ENCODE peak calls at places on chromosomes 16 and 17, in five cellular contexts. O, D, C, U and P are unnamed samples.
A peak's percentile ranks its signal among the peaks of the same experiment; 100 is the strongest.

GRCh38 chr17:7018331-7018964 is 4.4 kb upstream of the BCL6B start:
- DNase-seq in U (no peak), O (no peak), C (no peak), D (peak; percentile 60), P (no peak)

GRCh38 chr17:40209404-40210093 is 9.6 kb upstream of the WIPF2 start:
- DNase-seq in C (no peak), O (peak; percentile 87), U (no peak), D (peak; percentile 92), P (peak; percentile 22)

GRCh38 chr16:72791786-72792185 is 256.1 kb downstream of the ZFHX3 start:
- DNase-seq in O (no peak), C (no peak), U (no peak), D (no peak), P (no peak)

GRCh38 chr16:3961449-3961849 is 80.9 kb upstream of the CREBBP start:
- DNase-seq in D (peak; percentile 58), U (no peak), O (no peak), C (no peak), P (no peak)

GRCh38 chr17:19996502-19996901 is 12.7 kb upstream of the SPECC1 start:
- DNase-seq in D (no peak), C (no peak), U (peak; percentile 13), O (no peak), P (no peak)

GRCh38 chr16:2798723-2799204 is 494 bp downstream of the PRSS41 start:
- DNase-seq in U (no peak), D (no peak), O (no peak), C (no peak), P (no peak)

GRCh38 chr17:16999931-17000625 is 28.2 kb upstream of the TNFRSF13B start:
- DNase-seq in C (no peak), O (no peak), D (no peak), U (no peak), P (no peak)

GRCh38 chr17:2875608-2876007 is 79.4 kb downstream of the RAP1GAP2 start:
- DNase-seq in U (no peak), D (no peak), C (no peak), O (no peak), P (no peak)

GRCh38 chr16:54545890-54546476 is 259.4 kb upstream of the IRX3 start:
- DNase-seq in O (no peak), U (no peak), C (no peak), D (no peak), P (no peak)

GRCh38 chr17:7686221-7687071 is 844 bp downstream of the TP53 start:
- DNase-seq in O (no peak), U (peak; percentile 88), D (peak; percentile 78), C (peak; percentile 91), P (peak; percentile 49)

GRCh38 chr16:69465881-69466280 is 41.5 kb downstream of the CYB5B start:
- DNase-seq in C (no peak), D (no peak), O (no peak), U (no peak), P (no peak)

GRCh38 chr17:46199379-46199778 is 6.2 kb upstream of the KANSL1 start:
- DNase-seq in O (no peak), U (no peak), C (no peak), D (peak; percentile 51), P (no peak)

GRCh38 chr17:46198233-46198632 is 5.0 kb upstream of the KANSL1 start:
- DNase-seq in C (no peak), D (no peak), U (peak; percentile 17), O (no peak), P (no peak)

GRCh38 chr17:46202482-46202881 is 9.3 kb upstream of the KANSL1 start:
- DNase-seq in U (no peak), C (no peak), O (no peak), D (no peak), P (no peak)

GRCh38 chr17:46200200-46200599 is 7.0 kb upstream of the KANSL1 start:
- DNase-seq in C (no peak), U (no peak), O (no peak), D (no peak), P (no peak)

DNA sequence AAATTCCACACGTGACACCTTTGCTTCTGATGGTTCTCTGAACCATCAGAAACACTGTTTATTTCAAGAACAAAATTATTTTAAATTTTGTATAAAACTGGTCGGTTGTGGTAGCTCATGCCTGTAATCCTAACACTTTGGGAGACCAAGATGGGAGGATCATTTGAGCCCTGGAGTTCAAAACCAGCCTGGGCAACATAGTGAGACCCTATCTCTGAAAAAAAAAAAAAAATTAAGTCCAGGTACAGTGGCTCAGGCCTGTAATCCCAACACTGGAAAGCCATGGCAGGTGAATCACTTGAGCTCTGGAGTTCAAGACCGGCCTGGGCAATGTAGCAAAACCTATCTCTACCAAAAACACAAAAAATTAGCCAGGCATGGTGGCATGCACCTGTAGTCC is 8.3 kb upstream of the KANSL1 start:
- DNase-seq in C (no peak), D (no peak), O (no peak), U (no peak), P (no peak)
- TF ChIP-seq CTCF in C (no peak), D (no peak), O (no peak), U (no peak), P (no peak)

GRCh38 chr17:57086069-57086930 is 1.3 kb downstream of the AKAP1 start:
- DNase-seq in C (no peak), D (no peak), U (peak; percentile 46), O (no peak), P (no peak)

GRCh38 chr17:57088298-57088697 is 3.3 kb downstream of the AKAP1 start:
- DNase-seq in C (no peak), O (no peak), U (no peak), D (no peak), P (no peak)

GRCh38 chr17:57084802-57085447 is at the start of gene AKAP1:
- DNase-seq in U (peak; percentile 94), O (peak; percentile 61), C (peak; percentile 93), D (peak; percentile 91), P (peak; percentile 86)

GRCh38 chr17:57084361-57084801 is 665 bp upstream of the AKAP1 start:
- DNase-seq in D (peak; percentile 23), O (no peak), C (no peak), U (no peak), P (no peak)

DNA sequence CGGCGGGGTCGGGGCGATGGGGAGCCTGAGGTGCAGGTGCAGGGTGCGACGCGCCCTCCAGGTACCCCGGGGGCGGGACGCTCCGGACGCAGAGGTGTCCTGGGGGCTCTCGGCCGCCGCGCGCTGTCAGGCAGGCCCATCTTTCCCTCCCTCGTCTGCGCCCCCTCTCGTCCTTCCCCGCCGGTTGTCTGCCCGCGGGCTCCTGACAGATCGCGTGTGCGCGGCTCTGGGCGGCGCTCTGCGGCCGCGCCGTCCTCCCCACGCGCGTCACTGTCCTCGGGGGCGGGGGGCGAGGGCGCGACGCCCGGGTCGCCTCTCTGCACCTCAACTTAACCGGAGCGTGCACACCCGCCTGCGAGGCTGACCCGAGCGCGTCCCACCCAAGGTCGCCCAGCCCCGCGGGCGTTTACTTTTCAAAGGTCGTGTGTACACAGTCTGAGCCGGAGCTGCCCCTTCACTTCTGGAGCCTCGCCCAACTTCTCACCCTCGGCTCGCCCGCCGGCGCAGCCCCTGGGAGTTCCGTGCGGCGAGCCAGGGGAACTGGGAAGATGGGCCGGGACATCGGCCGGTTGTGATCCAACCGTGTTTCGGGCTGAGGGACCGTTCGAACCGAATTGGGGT is 512 bp downstream of the AKAP1 start:
- DNase-seq in O (no peak), D (peak; percentile 23), U (peak; percentile 35), C (peak; percentile 26), P (no peak)
- TF ChIP-seq CTCF in O (peak; percentile 38), D (peak; percentile 20), U (peak; percentile 17), C (peak; percentile 19), P (peak; percentile 8)

DNA sequence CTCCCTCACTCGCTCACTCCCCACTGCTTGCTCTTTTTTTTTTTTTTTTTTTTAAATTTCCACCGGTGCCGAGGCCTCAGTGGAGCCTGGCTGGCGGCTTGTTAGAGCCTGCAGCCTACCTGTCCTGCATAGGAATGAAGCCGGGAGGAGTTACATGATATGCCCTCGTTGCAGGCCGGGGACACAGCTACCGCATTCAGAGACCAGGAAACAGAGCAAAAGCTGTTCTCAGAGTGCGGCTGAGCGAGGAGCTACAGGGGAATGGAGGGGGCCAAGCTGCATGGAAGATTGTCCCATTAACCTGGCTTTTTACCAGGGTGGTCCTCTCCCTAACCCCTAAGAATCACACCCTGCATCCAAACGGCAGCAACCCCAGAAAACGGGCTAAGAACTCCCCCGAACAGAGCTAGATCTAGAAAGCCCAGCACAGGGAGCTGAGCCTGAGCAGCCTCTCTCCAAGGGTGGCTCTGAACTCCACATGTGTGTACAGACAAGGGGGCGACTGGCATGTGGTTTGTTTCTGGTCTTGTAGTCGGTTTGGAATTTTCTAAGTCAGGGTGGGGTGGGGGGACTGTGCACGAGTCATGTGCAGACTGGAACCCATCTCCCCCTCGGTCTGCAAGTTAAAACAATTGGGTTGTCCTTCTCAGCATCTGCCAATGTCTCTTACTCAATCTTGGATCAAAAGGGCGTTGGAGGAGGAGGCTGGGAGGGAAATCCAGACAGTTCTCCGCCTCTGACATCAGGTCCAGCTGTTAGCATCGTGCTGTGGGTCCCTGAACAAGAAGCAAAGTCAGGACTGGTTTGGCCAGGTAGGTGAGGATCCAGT is 381.5 kb downstream of the SOX9 start:
- DNase-seq in U (peak; percentile 38), O (no peak), C (peak; percentile 69), D (peak; percentile 58), P (no peak)
- TF ChIP-seq CTCF in U (no peak), O (no peak), C (no peak), D (no peak), P (no peak)

DNA sequence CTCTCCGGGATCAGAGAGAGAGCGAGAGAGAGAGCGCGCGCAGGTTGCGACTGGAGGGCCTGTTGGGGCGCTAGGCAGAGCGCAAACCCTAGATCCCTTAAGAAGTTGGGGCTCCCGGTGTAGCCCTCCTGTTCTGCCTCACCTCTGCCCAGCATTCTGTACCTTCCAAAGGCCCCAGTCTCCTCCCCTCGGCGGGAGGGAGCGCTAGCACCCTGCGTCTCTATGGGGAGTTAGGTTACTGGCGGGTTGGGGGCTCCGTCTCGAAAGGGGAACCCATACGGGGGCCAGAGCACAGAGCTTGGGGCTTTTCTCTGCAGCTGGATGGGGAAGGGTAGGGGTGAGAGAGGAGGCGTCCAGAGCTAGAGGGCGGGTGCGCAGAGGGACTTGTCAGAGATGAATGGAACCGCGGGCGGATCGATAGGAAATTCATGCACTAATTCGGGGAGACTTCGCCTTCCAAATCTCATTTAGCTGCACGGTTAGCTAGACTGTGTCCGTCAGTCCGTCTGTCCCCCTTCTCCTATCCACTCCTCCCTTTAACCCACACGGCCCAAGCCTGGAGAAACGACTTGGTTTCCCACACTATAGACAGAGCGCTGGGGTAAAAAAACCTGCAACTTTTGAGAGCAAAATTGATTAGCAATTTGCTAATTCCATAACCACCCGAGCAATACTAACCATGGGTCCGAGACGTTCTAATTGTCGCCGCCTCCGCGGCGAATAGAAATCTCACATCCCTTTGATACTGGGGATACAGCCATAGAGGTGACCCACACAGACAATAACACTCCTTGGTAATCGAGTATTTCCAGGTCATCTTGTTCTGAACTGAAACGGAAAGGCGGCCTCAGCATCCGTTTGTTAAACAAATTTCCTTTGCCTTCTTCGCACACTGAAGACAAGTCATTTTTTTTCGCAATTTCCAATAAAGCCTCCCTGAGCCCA is 738 bp upstream of the HOXB4 start:
- DNase-seq in O (no peak), U (no peak), D (no peak), C (peak; percentile 74), P (no peak)
- TF ChIP-seq CTCF in O (no peak), U (no peak), D (no peak), C (peak; percentile 7), P (no peak)

DNA sequence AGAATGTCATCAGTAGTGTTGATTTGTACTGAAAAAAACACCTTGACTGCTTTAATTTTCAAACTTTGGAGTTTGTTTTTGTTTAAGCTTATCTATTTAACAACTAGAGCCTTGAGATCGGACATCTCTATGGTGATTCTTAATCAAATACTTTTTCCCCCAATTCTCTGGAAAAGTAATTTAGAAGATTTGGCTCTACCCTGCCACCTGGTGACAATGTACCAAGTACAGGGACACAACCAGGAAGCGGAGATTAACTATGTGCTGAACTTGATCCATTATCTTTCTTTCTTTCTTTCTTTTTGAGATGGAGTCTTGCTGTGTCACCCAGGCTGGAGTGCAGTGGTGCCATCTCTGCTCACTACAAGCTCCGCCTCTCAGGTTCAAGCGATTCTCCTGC is 30.8 kb downstream of the USP43 start:
- DNase-seq in U (peak; percentile 5), C (no peak), D (no peak), O (no peak), P (no peak)
- TF ChIP-seq CTCF in U (no peak), C (no peak), D (peak; percentile 44), O (peak; percentile 19), P (peak; percentile 13)